ENCODE peak calls at places on chromosomes 2 and 18, in five cellular contexts. M, F, I, X and K are unnamed samples. For H3K4me1, the result is how much of the 10 kb centered on the place peaks cover.

GRCh38 chr2:43714164-43714563 is 37.9 kb upstream of the C1GALT1C1L start:
- DNase-seq in F (no peak), M (peak), I (no peak), X (no peak), K (no peak)

GRCh38 chr2:41167014-41167413 is 715.1 kb upstream of the SLC8A1 start:
- DNase-seq in X (no peak), I (no peak), M (no peak), F (no peak), K (no peak)

GRCh38 chr2:113157108-113157896 is 16.5 kb upstream of the PSD4 start:
- DNase-seq in F (no peak), I (peak), X (peak), M (no peak), K (peak)

GRCh38 chr2:46798041-46798440 is 117.6 kb downstream of the MCFD2 start:
- DNase-seq in I (no peak), F (no peak), M (no peak), X (no peak), K (no peak)

GRCh38 chr2:120986898-120987650 is 251.4 kb downstream of the GLI2 start:
- DNase-seq in M (no peak), F (peak), I (no peak), X (peak), K (no peak)

GRCh38 chr2:118244686-118245085 is 156.4 kb downstream of the INSIG2 start:
- DNase-seq in I (no peak), X (no peak), M (no peak), F (no peak), K (peak)

GRCh38 chr2:239420077-239420476 is 19.3 kb upstream of the HDAC4 start:
- DNase-seq in F (no peak), I (no peak), X (no peak), M (no peak), K (no peak)

GRCh38 chr2:26591619-26592505 is 49.3 kb downstream of the CIB4 start:
- DNase-seq in X (no peak), I (no peak), M (no peak), F (peak), K (no peak)

GRCh38 chr2:3870222-3870621 is 166.8 kb downstream of the DCDC2C start:
- DNase-seq in X (no peak), I (no peak), M (no peak), F (no peak), K (no peak)

GRCh38 chr18:29823671-29824070 is 1218.9 kb downstream of the DSC3 start:
- DNase-seq in I (no peak), F (no peak), M (no peak), X (no peak), K (no peak)

DNA sequence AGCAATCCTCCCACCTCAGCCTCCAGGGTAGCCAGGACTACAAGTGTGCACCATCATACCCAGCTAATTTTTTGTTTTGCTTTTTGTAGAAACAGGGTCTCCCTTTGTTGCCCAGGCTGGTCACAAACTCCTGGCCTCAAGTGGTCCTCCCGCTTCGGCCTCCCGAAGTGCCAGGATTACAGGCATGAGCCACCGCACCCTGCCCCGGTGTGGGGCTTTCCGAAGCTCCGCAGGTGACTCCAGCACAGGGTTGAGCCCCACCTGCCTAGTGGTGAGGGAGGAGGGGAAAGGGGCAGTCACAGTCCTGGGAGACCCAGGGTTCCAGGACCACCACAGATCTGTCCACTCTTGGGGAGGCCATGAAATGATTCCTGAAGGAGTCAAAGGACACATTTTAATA is 5.2 kb downstream of the PRLH start:
- DNase-seq in M (no peak), F (no peak), X (no peak), I (no peak), K (no peak)
- TF ChIP-seq POLR2AphosphoS5 in M (no peak), F (no peak), X (no peak), I (no peak), K (no peak)

DNA sequence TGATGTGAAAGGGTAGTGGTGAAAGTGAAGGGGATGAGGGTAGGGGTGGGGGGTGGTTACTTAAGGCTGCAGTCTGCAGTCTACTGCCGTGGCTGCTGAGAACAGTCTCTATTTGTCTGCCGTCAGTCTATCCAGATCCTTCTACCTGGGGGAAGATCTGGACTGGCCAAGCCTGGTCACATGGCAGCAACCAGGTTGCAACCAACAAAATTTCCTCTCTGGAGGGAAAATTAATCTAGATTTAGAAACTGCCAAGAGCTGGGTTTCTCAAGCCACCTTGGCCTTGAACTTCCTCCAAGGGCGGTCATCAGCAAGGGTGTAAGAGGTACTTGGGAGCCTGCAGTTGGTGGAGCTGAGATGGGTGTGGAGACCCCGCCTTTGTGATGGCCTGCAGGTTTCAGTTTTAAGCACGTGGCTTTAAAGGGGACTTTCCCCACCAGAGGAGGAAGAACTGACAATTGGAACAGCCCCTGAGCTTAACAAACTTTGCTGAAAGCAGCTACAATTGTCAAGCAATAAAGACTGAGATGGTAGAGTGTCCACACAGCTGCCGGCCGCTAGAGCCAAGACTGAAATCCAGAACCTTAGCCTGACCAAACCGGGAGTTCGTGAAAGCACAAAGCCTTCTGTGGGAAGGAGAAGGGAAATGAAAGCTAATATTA is 31.4 kb upstream of the KCMF1 start:
- DNase-seq in X (peak), F (peak), M (no peak), I (peak), K (no peak)
- TF ChIP-seq POLR2A in X (no peak), F (no peak), M (no peak), I (no peak), K (no peak)

GRCh38 chr2:39265315-39265714 is 21.5 kb upstream of the CDKL4 start:
- DNase-seq in M (no peak), X (no peak), I (no peak), F (no peak), K (no peak)
- H3K4me1 ChIP-seq in M (under half), X (under half), I (under half), F (under half), K (under half)

GRCh38 chr18:48835119-48835518 is 115.6 kb downstream of the SMAD7 start:
- DNase-seq in M (no peak), F (no peak), X (no peak), I (no peak), K (no peak)

GRCh38 chr18:48832961-48833700 is 117.6 kb downstream of the SMAD7 start:
- DNase-seq in X (peak), M (no peak), F (no peak), I (peak), K (peak)

GRCh38 chr18:48835745-48836191 is 115.0 kb downstream of the SMAD7 start:
- DNase-seq in I (no peak), M (no peak), X (no peak), F (peak), K (no peak)

GRCh38 chr18:48833701-48834394 is 116.9 kb downstream of the SMAD7 start:
- DNase-seq in F (no peak), M (no peak), X (peak), I (peak), K (no peak)

GRCh38 chr18:48834421-48835011 is 116.2 kb downstream of the SMAD7 start:
- DNase-seq in M (peak), I (peak), X (peak), F (peak), K (no peak)
- TF ChIP-seq POLR2AphosphoS5 in M (peak), I (no peak), X (peak), F (peak), K (no peak)

GRCh38 chr2:97926936-97927335 is 68.8 kb downstream of the TMEM131 start:
- DNase-seq in M (no peak), F (no peak), I (no peak), X (no peak), K (no peak)

GRCh38 chr2:97931851-97932211 is 63.9 kb downstream of the TMEM131 start:
- DNase-seq in I (no peak), X (no peak), F (no peak), M (no peak), K (no peak)

GRCh38 chr2:97932975-97933662 is 62.6 kb downstream of the TMEM131 start:
- DNase-seq in X (no peak), F (no peak), I (no peak), M (no peak), K (no peak)

GRCh38 chr2:97928591-97928990 is 67.2 kb downstream of the TMEM131 start:
- DNase-seq in X (no peak), M (no peak), I (no peak), F (no peak), K (no peak)

DNA sequence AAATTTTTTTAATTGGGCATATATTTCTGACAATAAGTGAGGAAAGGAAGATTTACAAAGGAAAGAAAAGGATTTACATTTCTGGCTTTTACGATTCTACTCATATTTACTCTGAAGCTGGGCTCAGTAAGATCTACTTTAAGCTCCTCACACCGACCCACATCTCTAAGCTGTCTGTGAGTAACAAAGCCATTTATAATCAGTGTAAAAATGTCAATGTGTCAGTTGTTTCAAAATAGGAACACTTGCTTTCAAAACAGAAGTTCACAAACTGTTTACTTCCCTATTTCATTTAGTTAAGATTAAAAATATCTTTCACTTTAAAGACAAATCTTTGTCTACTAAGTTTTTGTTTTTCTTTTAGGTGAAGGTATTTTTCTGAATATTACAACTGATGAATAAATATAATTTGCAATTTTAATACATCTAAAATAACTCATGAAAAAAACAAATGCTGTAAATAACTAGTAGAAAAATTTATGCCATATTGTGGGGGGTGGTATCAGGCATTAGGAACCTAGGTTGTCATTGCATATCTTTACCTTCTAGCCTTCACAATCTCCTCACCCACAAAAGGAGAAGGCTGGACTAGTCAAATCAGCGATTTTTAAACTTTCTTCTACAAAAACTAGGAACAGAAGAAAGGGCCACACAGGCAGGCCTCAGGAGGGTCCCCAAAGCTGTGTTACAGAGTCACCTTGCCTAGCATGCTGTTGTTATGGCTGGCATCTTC is 64.5 kb downstream of the TMEM131 start:
- DNase-seq in F (no peak), I (no peak), X (no peak), M (no peak), K (no peak)
- TF ChIP-seq POLR2A in F (no peak), I (no peak), X (no peak), M (no peak), K (no peak)

DNA sequence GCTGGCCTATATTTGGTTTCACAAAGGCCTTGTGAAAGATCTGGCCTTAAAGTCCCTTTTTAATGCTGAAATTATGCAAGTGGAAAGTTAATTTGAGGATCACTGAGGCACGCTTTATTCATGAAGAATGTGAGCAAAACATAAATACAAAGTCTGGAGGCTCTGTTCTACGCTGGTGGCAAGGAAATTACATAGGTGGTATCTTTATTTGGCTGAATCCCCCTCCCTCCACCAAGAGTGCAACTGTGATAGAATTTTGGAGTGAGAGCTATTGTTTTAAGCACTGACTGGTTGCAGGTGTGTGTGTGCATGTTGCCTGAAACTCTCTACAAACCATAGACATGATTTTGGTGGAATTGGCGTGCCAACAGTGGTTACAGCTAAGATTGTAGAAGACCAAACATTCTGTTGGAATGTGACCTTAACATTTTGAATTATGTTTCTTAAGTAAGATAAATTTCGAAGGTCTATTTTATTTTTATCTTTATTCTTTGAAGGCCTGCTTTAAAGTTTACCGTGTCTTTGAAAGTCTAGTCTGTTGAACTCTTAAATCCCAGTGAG is 114.3 kb downstream of the SPTBN1 start:
- DNase-seq in I (no peak), X (no peak), M (no peak), F (no peak), K (no peak)
- H3K4me1 ChIP-seq in I (half or more), X (half or more), M (half or more), F (half or more), K (half or more)

GRCh38 chr18:7730682-7731081 is 163.6 kb downstream of the PTPRM start:
- DNase-seq in F (no peak), M (no peak), X (no peak), I (no peak), K (no peak)
- TF ChIP-seq POLR2AphosphoS5 in F (no peak), M (no peak), X (no peak), I (no peak), K (no peak)

DNA sequence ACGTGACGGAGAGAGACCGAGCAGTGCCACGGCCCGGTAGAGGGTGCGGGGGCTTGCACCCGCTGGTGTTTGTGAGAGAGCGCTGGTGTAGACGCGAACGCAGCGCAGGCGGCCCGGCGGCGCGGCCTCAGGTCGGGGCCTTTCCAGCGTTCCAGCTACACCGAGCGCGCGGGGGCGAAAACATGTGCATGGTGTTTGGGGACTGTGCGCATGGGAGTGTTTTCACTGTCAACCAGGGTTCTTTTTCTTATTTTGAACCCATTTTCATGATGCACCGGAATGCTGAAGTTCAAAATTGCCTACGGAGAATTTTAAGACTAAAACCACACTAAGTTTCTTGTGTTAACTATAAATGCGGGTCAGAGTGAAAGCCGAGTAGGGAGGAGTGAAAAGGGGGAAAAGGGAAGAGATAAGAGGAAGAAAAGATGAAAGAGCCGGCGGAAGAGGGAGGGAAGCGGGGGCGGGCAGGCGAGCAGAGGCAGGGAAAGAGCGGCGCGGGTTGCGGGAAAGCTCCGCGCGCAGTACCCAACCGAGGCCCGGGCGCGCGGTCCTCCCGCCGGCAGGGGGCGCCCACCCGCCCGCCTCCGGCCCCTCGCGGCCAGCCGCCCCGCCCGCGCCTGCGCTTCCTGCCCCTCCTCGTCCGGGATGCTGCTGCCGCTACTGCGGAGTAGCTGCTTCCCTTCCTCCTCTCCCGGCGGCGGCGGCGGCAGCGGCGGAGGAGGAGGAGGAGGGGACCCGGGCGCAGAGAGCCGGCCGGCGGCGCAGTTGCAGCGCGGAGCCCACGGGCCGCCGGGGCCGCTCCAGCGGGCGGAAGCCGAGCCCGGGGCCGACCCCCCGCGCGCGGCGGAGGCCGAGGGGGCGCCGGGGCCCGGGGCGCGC is at the start of gene RAB12:
- DNase-seq in X (peak), I (peak), M (peak), F (peak), K (no peak)
- TF ChIP-seq POLR2A in X (no peak), I (no peak), M (peak), F (no peak), K (peak)

GRCh38 chr18:9741821-9742541 is 33.9 kb downstream of the RAB31 start:
- DNase-seq in M (peak), X (no peak), F (no peak), I (no peak), K (no peak)
- H3K4me1 ChIP-seq in M (under half), X (under half), F (under half), I (under half), K (under half)